ENCODE peak calls at places on chromosomes 12 and 14, in ten cellular contexts. E is GM03348; C is ELR; H is non-pigmented ciliary epithelial cell; A is stimulated activated CD8-positive, alpha-beta memory T cell treated with anti-CD3 and anti-CD28 coated beads, Interleukin-7, amount 100 ng/mL, for 24 hours; P is left ventricle myocardium inferior; Z is Daoy; M is naive thymus-derived CD8-positive, alpha-beta T cell; J is HuH-7.5; B is effector CD4-positive, alpha-beta T cell. L is an unnamed sample.

GRCh38 chr12:24378548-24379011 is 429.1 kb upstream of the SOX5 start:
- DNase-seq in E (no peak), C (peak; percentile 73), H (peak; percentile 35), A (no peak), P (no peak), Z (peak; percentile 33), M (no peak), J (no peak), B (no peak), L (no peak)

GRCh38 chr12:43957732-43958131 is 121.9 kb downstream of the TMEM117 start:
- DNase-seq in E (peak; percentile 79), C (peak; percentile 68), H (peak; percentile 32), A (no peak), P (no peak), Z (peak; percentile 44), M (no peak), J (peak; percentile 31), B (no peak), L (peak; percentile 70)

GRCh38 chr12:52720487-52720886 is 17.2 kb upstream of the KRT77 start:
- DNase-seq in E (no peak), C (peak; percentile 52), H (no peak), A (no peak), P (no peak), Z (peak; percentile 45), M (no peak), J (no peak), B (no peak), L (no peak)

GRCh38 chr12:115163710-115164109 is 479.7 kb upstream of the TBX3 start:
- DNase-seq in E (no peak), C (no peak), H (no peak), A (no peak), P (no peak), Z (no peak), M (no peak), J (no peak), B (no peak), L (no peak)

GRCh38 chr12:32400114-32400672 is 835 bp downstream of the FGD4 start:
- DNase-seq in E (peak; percentile 17), C (peak; percentile 10), H (no peak), A (no peak), P (no peak), Z (peak; percentile 30), M (no peak), J (peak; percentile 51), B (no peak), L (peak; percentile 80)

GRCh38 chr14:23354990-23355389 is 2.3 kb upstream of the SLC22A17 start:
- DNase-seq in E (no peak), C (no peak), H (no peak), A (no peak), P (no peak), Z (no peak), M (no peak), J (no peak), B (no peak), L (no peak)

GRCh38 chr14:101364503-101365328 is 196.6 kb upstream of the DIO3 start:
- DNase-seq in E (no peak), C (no peak), H (no peak), A (no peak), P (no peak), Z (no peak), M (no peak), J (no peak), B (no peak), L (no peak)

GRCh38 chr12:111066744-111067437 is 146.5 kb upstream of the MYL2 start:
- DNase-seq in E (no peak), C (peak; percentile 18), H (no peak), A (no peak), P (no peak), Z (peak; percentile 21), M (no peak), J (no peak), B (no peak), L (no peak)

GRCh38 chr12:12562016-12562483 is 613 bp downstream of the DUSP16 start:
- DNase-seq in E (peak; percentile 59), C (peak; percentile 48), H (no peak), A (no peak), P (peak; percentile 39), Z (peak; percentile 10), M (no peak), J (no peak), B (peak; percentile 24), L (no peak)

GRCh38 chr12:107500310-107500709 is 185.3 kb upstream of the PWP1 start:
- DNase-seq in E (no peak), C (no peak), H (no peak), A (no peak), P (no peak), Z (no peak), M (no peak), J (no peak), B (no peak), L (no peak)

GRCh38 chr12:56271031-56271430 is 4.3 kb downstream of the COQ10A start:
- DNase-seq in E (peak; percentile 53), C (peak; percentile 61), H (no peak), A (no peak), P (no peak), Z (peak; percentile 10), M (no peak), J (no peak), B (no peak), L (peak; percentile 53)

GRCh38 chr12:130768120-130768519 is 52.0 kb upstream of the RIMBP2 start:
- DNase-seq in E (no peak), C (no peak), H (no peak), A (no peak), P (no peak), Z (no peak), M (no peak), J (no peak), B (no peak), L (no peak)

GRCh38 chr12:19223695-19224094 is 94.2 kb downstream of the PLEKHA5 start:
- DNase-seq in E (peak; percentile 48), C (no peak), H (no peak), A (no peak), P (no peak), Z (no peak), M (no peak), J (no peak), B (no peak), L (no peak)

GRCh38 chr12:69252033-69252432 is 12.7 kb downstream of the CPSF6 start:
- DNase-seq in E (no peak), C (peak; percentile 20), H (no peak), A (no peak), P (no peak), Z (peak; percentile 19), M (no peak), J (no peak), B (no peak), L (no peak)

GRCh38 chr14:21233457-21234076 is 35.7 kb downstream of the HNRNPC start:
- DNase-seq in E (peak; percentile 23), C (no peak), H (no peak), A (no peak), P (no peak), Z (no peak), M (no peak), J (no peak), B (no peak), L (no peak)

GRCh38 chr14:70086685-70087379 is 101.9 kb downstream of the SLC8A3 start:
- DNase-seq in E (peak; percentile 48), C (peak; percentile 58), H (peak; percentile 31), A (no peak), P (no peak), Z (peak; percentile 61), M (no peak), J (no peak), B (no peak), L (peak; percentile 66)

GRCh38 chr12:9943244-9943643 is 11.1 kb upstream of the CLEC2A start:
- DNase-seq in E (no peak), C (no peak), H (no peak), A (no peak), P (no peak), Z (no peak), M (peak; percentile 19), J (no peak), B (no peak), L (no peak)

L was measured in T47D.